ENCODE peak calls at places on chromosomes 12 and 14, in six cellular contexts. N is nephron progenitor cell; X is central memory CD8-positive, alpha-beta T cell; E is amygdala; U is progenitor cell of endocrine pancreas; H is kidney tubule cell. R is an unnamed sample.

GRCh38 chr14:74852922-74853530 is 22.9 kb downstream of the PROX2 start:
- DNase-seq in N (no peak), X (no peak), E (no peak), U (no peak), H (peak; percentile 74), R (no peak)

GRCh38 chr14:31229638-31230229 is 22.1 kb upstream of the HECTD1 start:
- DNase-seq in N (no peak), X (no peak), E (no peak), U (no peak), H (peak; percentile 95), R (no peak)

GRCh38 chr14:41785696-41786095 is 179.0 kb downstream of the LRFN5 start:
- DNase-seq in N (no peak), X (no peak), E (no peak), U (no peak), H (no peak), R (no peak)

GRCh38 chr12:132724506-132725220 is 14.0 kb downstream of the PGAM5 start:
- DNase-seq in N (no peak), X (no peak), E (no peak), U (no peak), H (no peak), R (no peak)

GRCh38 chr14:105034314-105035039 is 13.6 kb upstream of the CDCA4 start:
- DNase-seq in N (no peak), X (no peak), E (no peak), U (no peak), H (peak; percentile 75), R (no peak)

GRCh38 chr14:55698051-55698450 is 118.0 kb downstream of the KTN1 start:
- DNase-seq in N (no peak), X (no peak), E (no peak), U (no peak), H (peak; percentile 92), R (no peak)

GRCh38 chr12:12744556-12745305 is 27.6 kb downstream of the CDKN1B start:
- DNase-seq in N (no peak), X (no peak), E (no peak), U (no peak), H (no peak), R (no peak)

GRCh38 chr12:14273911-14274306 is 91.6 kb upstream of the ATF7IP start:
- DNase-seq in N (no peak), X (no peak), E (no peak), U (no peak), H (no peak), R (no peak)

GRCh38 chr12:106282457-106283097 is 20.0 kb upstream of the TCP11L2 start:
- DNase-seq in N (peak; percentile 39), X (peak; percentile 25), E (no peak), U (no peak), H (peak; percentile 73), R (no peak)

R was measured in mesothelial cell of epicardium.